ENCODE peak calls at places on chromosomes 1 and 21, in seven cellular contexts. Z, H, M, U, P, X and N are unnamed samples.
A peak's percentile ranks its signal among the peaks of the same experiment; 100 is the strongest.

GRCh38 chr1:154698320-154699096 is 90.5 kb upstream of the ADAR start:
- DNase-seq in H (no peak), X (no peak), U (no peak), Z (no peak), M (no peak), P (peak; percentile 78), N (no peak)

GRCh38 chr1:67441183-67441582 is 11.0 kb upstream of the SERBP1 start:
- DNase-seq in Z (no peak), X (no peak), P (peak; percentile 17), M (no peak), U (peak; percentile 43), H (no peak), N (peak; percentile 80)

GRCh38 chr1:15760520-15761211 is 2.1 kb downstream of the FBLIM1 start:
- DNase-seq in U (peak; percentile 82), M (no peak), P (no peak), H (peak; percentile 38), X (no peak), Z (no peak), N (peak; percentile 86)

GRCh38 chr1:115656461-115657077 is 14.8 kb downstream of the VANGL1 start:
- DNase-seq in X (no peak), H (no peak), P (no peak), U (no peak), M (no peak), Z (no peak), N (no peak)

GRCh38 chr1:212341090-212341489 is 55.9 kb downstream of the PPP2R5A start:
- DNase-seq in U (no peak), Z (no peak), H (no peak), P (no peak), X (no peak), M (no peak), N (no peak)

GRCh38 chr1:91736999-91737615 is 148.8 kb downstream of the TGFBR3 start:
- DNase-seq in M (peak; percentile 29), Z (peak; percentile 81), P (peak; percentile 87), H (no peak), X (no peak), U (no peak), N (peak; percentile 34)

GRCh38 chr1:30058966-30059365 is 664.4 kb downstream of the MATN1 start:
- DNase-seq in U (no peak), Z (peak; percentile 26), X (no peak), H (no peak), M (no peak), P (no peak), N (no peak)

GRCh38 chr1:7420706-7421105 is 350.4 kb upstream of the VAMP3 start:
- DNase-seq in Z (no peak), U (peak; percentile 9), H (no peak), P (no peak), M (no peak), X (no peak), N (no peak)

GRCh38 chr21:35400233-35400939 is 351.3 kb upstream of the RUNX1 start:
- DNase-seq in P (peak; percentile 67), X (peak; percentile 19), H (peak; percentile 18), M (peak; percentile 13), U (peak; percentile 43), Z (peak; percentile 81), N (peak; percentile 73)

GRCh38 chr1:41713557-41714327 is 205.0 kb downstream of the HIVEP3 start:
- DNase-seq in U (peak; percentile 74), X (no peak), M (peak; percentile 31), P (no peak), H (no peak), Z (no peak), N (peak; percentile 86)

GRCh38 chr1:209473023-209473422 is 110.5 kb upstream of the CAMK1G start:
- DNase-seq in H (no peak), M (no peak), X (no peak), P (no peak), U (no peak), Z (no peak), N (no peak)

GRCh38 chr1:100279954-100280682 is 14.1 kb downstream of the RTCA start:
- DNase-seq in P (no peak), Z (no peak), U (no peak), H (no peak), M (no peak), X (no peak), N (no peak)

GRCh38 chr1:120178799-120179419 is 2.6 kb upstream of the SEC22B start:
- DNase-seq in P (no peak), M (no peak), X (no peak), Z (no peak), U (peak; percentile 3), H (peak; percentile 5), N (no peak)

GRCh38 chr1:53321366-53321765 is 6.5 kb downstream of the LRP8 start:
- DNase-seq in M (no peak), P (no peak), X (no peak), H (no peak), Z (no peak), U (no peak), N (peak; percentile 6)

GRCh38 chr1:175514309-175515001 is 228.9 kb downstream of the TNR start:
- DNase-seq in Z (no peak), H (no peak), M (no peak), P (no peak), X (no peak), U (peak; percentile 69), N (peak; percentile 94)

GRCh38 chr1:6868371-6869001 is 83.2 kb downstream of the CAMTA1 start:
- DNase-seq in M (no peak), X (no peak), Z (no peak), H (no peak), U (no peak), P (no peak), N (no peak)

GRCh38 chr1:150678988-150679387 is 18.0 kb downstream of the GOLPH3L start:
- DNase-seq in M (no peak), U (no peak), H (no peak), X (no peak), Z (no peak), P (no peak), N (no peak)

GRCh38 chr1:22652881-22653316 is at the start of gene C1QB:
- DNase-seq in U (no peak), Z (no peak), X (no peak), H (no peak), M (no peak), P (no peak), N (no peak)

GRCh38 chr1:64956733-64957441 is 9.5 kb downstream of the JAK1 start:
- DNase-seq in H (peak; percentile 36), M (no peak), Z (no peak), P (no peak), U (no peak), X (peak; percentile 80), N (no peak)

GRCh38 chr1:205536759-205537361 is 32.4 kb downstream of the CDK18 start:
- DNase-seq in X (no peak), U (no peak), H (no peak), P (no peak), Z (no peak), M (no peak), N (no peak)

GRCh38 chr21:31374430-31374829 is 30.4 kb upstream of the TIAM1 start:
- DNase-seq in X (no peak), Z (no peak), P (no peak), U (no peak), H (no peak), M (no peak), N (no peak)

GRCh38 chr1:207085887-207086286 is 2.8 kb upstream of the C4BPB start:
- DNase-seq in X (no peak), P (no peak), U (no peak), H (no peak), Z (no peak), M (no peak), N (no peak)

DNA sequence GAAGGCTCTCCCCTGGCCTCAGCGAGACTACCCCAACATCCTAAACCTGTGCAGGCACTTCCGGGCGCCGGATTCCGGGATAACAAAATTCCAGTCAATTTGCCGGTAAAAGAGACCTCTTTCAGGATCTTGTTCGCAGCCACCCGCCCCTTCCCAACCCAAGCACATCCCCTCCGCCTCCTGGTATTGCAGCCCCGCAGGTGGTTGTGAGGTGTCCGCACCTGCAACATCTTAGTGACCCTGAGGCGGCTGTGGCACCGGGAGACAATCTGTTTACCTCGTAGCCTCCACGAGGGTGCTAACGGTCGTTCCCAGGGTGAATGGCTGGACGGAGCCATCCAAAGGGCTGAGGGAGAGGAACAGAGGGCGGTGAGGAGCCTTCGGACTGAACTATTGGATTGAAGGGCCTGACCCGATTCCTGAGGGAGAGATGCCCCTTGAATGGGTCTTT is 2.1 kb downstream of the NR5A2 start:
- DNase-seq in H (no peak), Z (no peak), U (no peak), P (no peak), M (no peak), X (no peak), N (no peak)
- TF ChIP-seq POLR2AphosphoS5 in H (no peak), Z (no peak), U (no peak), P (no peak), M (no peak), X (no peak), N (no peak)

DNA sequence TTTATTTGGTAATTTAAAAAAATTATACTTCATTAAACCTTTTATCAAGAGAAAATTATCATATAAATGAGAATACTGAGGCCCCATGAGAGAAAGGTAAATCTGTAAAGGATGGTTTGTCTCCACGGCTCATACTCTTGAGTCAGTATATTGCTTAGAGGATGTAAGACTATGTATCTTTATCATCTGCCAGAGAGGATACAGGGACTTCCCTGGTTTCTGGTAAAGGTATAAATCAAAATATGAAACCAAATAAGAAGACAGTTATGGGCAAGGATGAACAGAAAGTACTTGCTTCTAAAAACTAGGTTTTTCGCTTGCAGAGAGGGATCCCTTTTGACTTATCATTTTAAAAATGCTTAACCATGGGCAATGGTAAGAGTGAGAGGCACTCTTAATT is 112.4 kb downstream of the POU2F1 start:
- DNase-seq in Z (no peak), P (no peak), X (no peak), M (no peak), H (no peak), U (no peak), N (no peak)
- H3K9ac ChIP-seq in Z (no peak overlapping the region), P (no peak overlapping the region), X (no peak overlapping the region), M (no peak overlapping the region), H (no peak overlapping the region), U (no peak overlapping the region), N (no peak overlapping the region)

GRCh38 chr1:56574794-56575193 is 4.6 kb downstream of the PLPP3 start:
- DNase-seq in P (no peak), H (no peak), M (no peak), U (no peak), X (no peak), Z (no peak), N (peak; percentile 25)
- H3K4me2 ChIP-seq in P (peak overlapping the region; percentile 83), H (no peak overlapping the region), M (peak overlapping the region; percentile 77), U (no peak overlapping the region), X (no peak overlapping the region), Z (no peak overlapping the region), N (peak overlapping the region; percentile 80)

DNA sequence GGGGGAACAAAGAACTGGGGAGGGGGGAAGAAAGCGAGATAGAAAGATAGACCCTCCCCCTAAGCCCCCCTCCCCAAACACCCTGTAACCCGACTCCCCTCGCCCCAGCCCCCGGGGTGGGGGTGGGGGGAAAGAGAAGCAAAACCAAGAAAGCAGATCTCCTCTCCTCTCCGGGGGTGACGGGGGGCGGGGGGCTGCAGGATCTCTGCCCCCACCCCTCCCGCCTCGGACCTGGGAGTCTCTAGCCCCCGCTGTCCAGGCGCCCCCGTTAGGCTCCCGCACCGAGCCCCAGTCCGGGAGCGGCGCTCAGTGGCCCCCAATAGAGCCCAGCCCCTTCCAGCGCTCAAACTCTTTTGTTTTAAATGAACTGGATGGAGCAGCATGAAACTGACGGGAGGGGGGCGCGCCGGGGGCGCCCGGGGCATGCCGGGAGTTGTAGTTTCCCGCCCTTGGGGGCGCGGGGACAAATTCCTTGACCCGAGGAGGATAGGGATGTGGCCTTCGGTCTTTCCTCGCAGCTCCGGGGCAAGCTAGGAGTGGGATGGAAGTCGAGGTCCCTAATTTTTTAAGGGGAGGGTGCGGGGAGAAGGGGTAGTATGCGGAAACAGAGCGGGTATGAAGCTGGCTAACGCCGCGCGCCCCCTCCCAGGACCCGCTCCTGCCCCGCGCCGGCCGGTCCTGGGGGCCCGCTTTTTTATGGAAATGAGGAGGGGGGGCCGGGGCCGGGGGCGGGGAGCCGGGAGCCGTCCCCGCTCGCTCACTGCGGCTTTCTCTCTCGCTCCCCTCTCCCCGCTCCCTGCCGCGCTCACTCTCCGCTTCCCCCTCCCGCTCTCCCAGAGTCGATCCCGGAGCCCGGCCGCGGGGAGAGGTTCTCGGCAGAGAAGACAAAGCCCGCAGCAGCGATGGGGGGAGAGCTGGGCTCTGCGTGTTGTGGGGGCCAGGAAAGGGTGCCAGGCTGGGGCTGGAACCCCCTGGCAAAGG is at the start of gene MEX3A:
- DNase-seq in U (peak; percentile 94), H (peak; percentile 88), P (peak; percentile 75), Z (no peak), X (no peak), M (peak; percentile 92), N (peak; percentile 87)
- TF ChIP-seq POLR2AphosphoS5 in U (peak; percentile 74), H (peak; percentile 53), P (peak; percentile 47), Z (peak; percentile 49), X (no peak), M (peak; percentile 88), N (peak; percentile 50)